ENCODE peak calls at places on chromosome 17, in eight cellular contexts. E is pancreas, T is tibial artery, G is AG04450, C is colonic mucosa, S is dorsolateral prefrontal cortex, X is PC-3, M is type B pancreatic cell. I is an unnamed sample.

GRCh38 chr17:67515490-67516088 is 138.5 kb downstream of the PITPNC1 start:
- DNase-seq in E (no peak), T (no peak), G (no peak), C (no peak), S (no peak), X (no peak), M (no peak), I (no peak)

GRCh38 chr17:14715531-14715930 is 414.6 kb downstream of the HS3ST3B1 start:
- DNase-seq in E (no peak), T (no peak), G (no peak), C (no peak), S (no peak), X (no peak), M (no peak), I (no peak)

GRCh38 chr17:74085434-74085833 is 118.0 kb upstream of the RPL38 start:
- DNase-seq in E (no peak), T (no peak), G (no peak), C (no peak), S (no peak), X (no peak), M (no peak), I (no peak)

GRCh38 chr17:41520821-41521521 is 2.3 kb upstream of the KRT15 start:
- DNase-seq in E (no peak), T (no peak), G (no peak), C (peak), S (no peak), X (peak), M (no peak), I (no peak)

GRCh38 chr17:46730679-46731078 is 87.8 kb downstream of the WNT3 start:
- DNase-seq in E (no peak), T (no peak), G (no peak), C (no peak), S (no peak), X (no peak), M (no peak), I (no peak)

GRCh38 chr17:67503184-67503583 is 126.1 kb downstream of the PITPNC1 start:
- DNase-seq in E (no peak), T (no peak), G (no peak), C (no peak), S (no peak), X (peak), M (no peak), I (no peak)

GRCh38 chr17:34121311-34121710 is 133.8 kb upstream of the CCL2 start:
- DNase-seq in E (no peak), T (no peak), G (no peak), C (no peak), S (no peak), X (no peak), M (no peak), I (no peak)

GRCh38 chr17:71760062-71760720 is 360.6 kb upstream of the SOX9 start:
- DNase-seq in E (no peak), T (no peak), G (peak), C (no peak), S (no peak), X (peak), M (no peak), I (no peak)

GRCh38 chr17:27633312-27634025 is 2.5 kb downstream of the LGALS9 start:
- DNase-seq in E (no peak), T (peak), G (no peak), C (peak), S (no peak), X (no peak), M (no peak), I (no peak)

GRCh38 chr17:10875411-10875810 is 37.5 kb upstream of the PIRT start:
- DNase-seq in E (no peak), T (no peak), G (no peak), C (peak), S (peak), X (peak), M (no peak), I (no peak)

GRCh38 chr17:18978655-18979054 is 25.9 kb downstream of the FAM83G start:
- DNase-seq in E (no peak), T (no peak), G (no peak), C (no peak), S (no peak), X (no peak), M (no peak), I (no peak)

GRCh38 chr17:33115957-33116680 is 124.5 kb downstream of the SPACA3 start:
- DNase-seq in E (no peak), T (no peak), G (no peak), C (no peak), S (no peak), X (no peak), M (no peak), I (no peak)

GRCh38 chr17:59863607-59864006 is 29.1 kb downstream of the TUBD1 start:
- DNase-seq in E (no peak), T (no peak), G (no peak), C (no peak), S (no peak), X (no peak), M (no peak), I (no peak)

GRCh38 chr17:17739388-17740066 is 58.3 kb downstream of the RAI1 start:
- DNase-seq in E (no peak), T (no peak), G (no peak), C (peak), S (peak), X (peak), M (no peak), I (no peak)

GRCh38 chr17:17742688-17743390 is 61.6 kb downstream of the RAI1 start:
- DNase-seq in E (no peak), T (no peak), G (no peak), C (no peak), S (no peak), X (no peak), M (no peak), I (no peak)

GRCh38 chr17:17740627-17741237 is 59.5 kb downstream of the RAI1 start:
- DNase-seq in E (no peak), T (no peak), G (no peak), C (no peak), S (no peak), X (no peak), M (no peak), I (no peak)

GRCh38 chr17:17742133-17742621 is 60.9 kb downstream of the RAI1 start:
- DNase-seq in E (no peak), T (no peak), G (no peak), C (no peak), S (no peak), X (no peak), M (no peak), I (no peak)

GRCh38 chr17:17741346-17742023 is 60.2 kb downstream of the RAI1 start:
- DNase-seq in E (no peak), T (no peak), G (no peak), C (no peak), S (peak), X (no peak), M (no peak), I (no peak)
- TF ChIP-seq CTCF in E (no peak), T (no peak), G (peak), C (no peak), S (peak), X (no peak), M (peak), I (peak)

DNA sequence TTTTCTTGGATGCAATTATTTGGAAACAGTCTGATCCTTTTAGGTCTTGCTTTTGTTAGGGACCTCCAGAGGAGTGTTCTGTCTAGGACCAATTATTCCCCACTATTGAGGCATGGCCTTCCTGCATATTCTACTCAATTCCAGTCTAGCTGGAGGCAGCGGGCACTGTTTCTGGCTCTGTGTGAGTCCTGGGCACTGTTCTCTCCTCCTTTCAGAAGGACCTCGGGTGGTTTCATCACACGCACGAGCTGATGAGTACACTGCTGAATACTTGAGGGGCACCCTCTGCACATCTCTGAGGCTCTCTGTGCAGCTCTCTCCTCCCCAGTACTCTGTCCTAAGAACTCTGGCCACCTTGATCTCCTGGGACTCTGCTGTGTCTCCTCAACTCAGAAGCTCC is 30.7 kb downstream of the DYNLL2 start:
- DNase-seq in E (no peak), T (no peak), G (no peak), C (no peak), S (no peak), X (no peak), M (no peak), I (no peak)
- TF ChIP-seq CTCF in E (no peak), T (no peak), G (no peak), C (no peak), S (no peak), X (no peak), M (no peak), I (no peak)

DNA sequence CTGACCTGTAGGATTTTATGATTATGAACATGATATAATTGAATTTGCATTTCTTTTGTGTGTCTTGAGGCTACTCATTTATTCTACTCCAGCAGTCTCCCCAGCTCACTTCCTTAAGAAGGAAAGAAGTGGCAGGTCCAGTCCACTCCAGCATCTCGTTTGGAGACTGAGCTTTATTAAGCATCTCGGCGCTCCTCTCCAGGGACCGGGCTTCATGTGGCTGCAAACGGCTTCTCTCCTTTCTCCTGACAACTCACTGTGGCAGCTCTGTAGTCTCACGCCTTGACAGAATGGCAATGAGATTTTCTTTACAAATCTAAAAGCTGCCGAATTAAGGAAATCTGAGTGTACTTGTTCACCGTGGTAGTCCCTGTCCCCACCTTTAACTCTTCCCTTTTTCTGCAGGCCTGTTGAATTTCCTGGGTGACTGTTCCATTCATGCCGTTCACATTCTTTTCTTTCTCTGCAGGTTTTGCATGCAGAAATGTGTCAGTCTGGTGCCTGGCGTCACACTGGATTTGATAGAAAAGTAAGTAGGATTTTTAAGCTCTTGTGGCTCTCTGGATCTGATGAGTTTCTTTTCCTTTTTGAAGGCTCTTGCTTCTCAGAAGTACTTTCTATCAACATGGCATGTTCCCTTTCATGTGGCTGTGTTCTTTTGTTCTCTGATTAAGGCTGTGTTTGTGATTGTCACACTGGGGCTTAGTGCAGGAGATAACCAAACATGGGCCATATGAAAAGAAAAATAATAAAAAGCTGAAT is 200.5 kb upstream of the CHMP6 start:
- DNase-seq in E (peak), T (no peak), G (no peak), C (no peak), S (no peak), X (no peak), M (no peak), I (no peak)
- TF ChIP-seq CTCF in E (no peak), T (no peak), G (no peak), C (no peak), S (no peak), X (no peak), M (no peak), I (no peak)

GRCh38 chr17:39971076-39971603 is 8.3 kb downstream of the GSDMA start:
- DNase-seq in E (no peak), T (no peak), G (no peak), C (no peak), S (no peak), X (no peak), M (no peak), I (no peak)
- TF ChIP-seq CTCF in E (no peak), T (no peak), G (no peak), C (no peak), S (no peak), X (no peak), M (no peak), I (no peak)

GRCh38 chr17:17026163-17026562 is 16.1 kb upstream of the MPRIP start:
- DNase-seq in E (peak), T (no peak), G (no peak), C (no peak), S (no peak), X (no peak), M (no peak), I (no peak)

GRCh38 chr17:17027442-17028058 is 14.7 kb upstream of the MPRIP start:
- DNase-seq in E (peak), T (no peak), G (no peak), C (no peak), S (no peak), X (peak), M (no peak), I (no peak)

GRCh38 chr17:17029938-17030337 is 12.3 kb upstream of the MPRIP start:
- DNase-seq in E (peak), T (no peak), G (no peak), C (no peak), S (no peak), X (no peak), M (no peak), I (no peak)

GRCh38 chr17:17028878-17029535 is 13.2 kb upstream of the MPRIP start:
- DNase-seq in E (peak), T (no peak), G (no peak), C (no peak), S (no peak), X (no peak), M (no peak), I (no peak)

DNA sequence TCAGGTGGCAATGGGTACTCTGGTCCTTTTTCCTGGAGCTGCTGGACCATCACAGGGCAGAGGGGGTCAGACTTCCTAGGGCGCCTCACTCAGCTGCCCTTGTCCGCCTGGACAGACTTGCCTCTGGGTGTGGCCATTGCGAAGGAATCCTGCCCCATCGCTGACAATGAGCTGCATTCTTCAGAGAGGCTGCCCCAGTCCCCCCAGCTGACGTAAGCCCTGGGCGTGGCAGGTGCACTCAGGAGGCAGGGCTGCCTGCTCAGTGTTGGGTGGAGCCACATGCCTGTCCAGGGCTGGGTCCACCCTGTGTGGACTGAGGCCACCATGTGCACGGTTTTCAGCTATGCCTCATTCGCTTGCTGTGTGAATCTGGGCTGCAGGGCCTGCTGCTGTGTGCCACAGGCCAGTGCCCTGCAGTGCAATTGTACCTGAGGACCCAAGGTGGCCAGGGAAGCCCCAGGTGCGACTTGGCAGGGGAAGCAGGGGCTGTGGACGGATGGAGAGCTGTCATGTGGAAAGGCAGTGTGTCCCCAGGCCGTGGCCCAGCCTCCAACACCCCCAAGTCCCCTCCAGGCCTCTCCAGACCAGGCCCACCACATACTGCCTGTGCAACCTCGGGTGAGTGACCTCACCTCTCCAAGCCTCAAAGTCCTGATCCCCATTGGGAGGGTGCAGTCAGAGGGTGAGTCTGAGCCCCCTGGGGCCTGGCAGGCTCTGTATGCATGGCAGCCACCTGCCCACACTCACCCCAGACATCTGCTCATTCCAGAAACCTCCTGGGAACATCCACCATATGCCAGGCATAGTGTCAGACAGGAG is 14.0 kb upstream of the MPRIP start:
- DNase-seq in E (peak), T (no peak), G (no peak), C (peak), S (no peak), X (peak), M (peak), I (peak)
- TF ChIP-seq CTCF in E (no peak), T (no peak), G (no peak), C (no peak), S (no peak), X (no peak), M (no peak), I (no peak)

GRCh38 chr17:45371414-45372324 is 54.8 kb upstream of the MAP3K14 start:
- DNase-seq in E (peak), T (peak), G (peak), C (peak), S (peak), X (peak), M (peak), I (peak)
- TF ChIP-seq CTCF in E (no peak), T (no peak), G (peak), C (no peak), S (no peak), X (no peak), M (no peak), I (no peak)

GRCh38 chr17:31068291-31068690 is 26.5 kb upstream of the NF1 start:
- DNase-seq in E (no peak), T (peak), G (no peak), C (peak), S (no peak), X (peak), M (no peak), I (no peak)
- TF ChIP-seq CTCF in E (no peak), T (no peak), G (peak), C (no peak), S (peak), X (peak), M (peak), I (peak)

DNA sequence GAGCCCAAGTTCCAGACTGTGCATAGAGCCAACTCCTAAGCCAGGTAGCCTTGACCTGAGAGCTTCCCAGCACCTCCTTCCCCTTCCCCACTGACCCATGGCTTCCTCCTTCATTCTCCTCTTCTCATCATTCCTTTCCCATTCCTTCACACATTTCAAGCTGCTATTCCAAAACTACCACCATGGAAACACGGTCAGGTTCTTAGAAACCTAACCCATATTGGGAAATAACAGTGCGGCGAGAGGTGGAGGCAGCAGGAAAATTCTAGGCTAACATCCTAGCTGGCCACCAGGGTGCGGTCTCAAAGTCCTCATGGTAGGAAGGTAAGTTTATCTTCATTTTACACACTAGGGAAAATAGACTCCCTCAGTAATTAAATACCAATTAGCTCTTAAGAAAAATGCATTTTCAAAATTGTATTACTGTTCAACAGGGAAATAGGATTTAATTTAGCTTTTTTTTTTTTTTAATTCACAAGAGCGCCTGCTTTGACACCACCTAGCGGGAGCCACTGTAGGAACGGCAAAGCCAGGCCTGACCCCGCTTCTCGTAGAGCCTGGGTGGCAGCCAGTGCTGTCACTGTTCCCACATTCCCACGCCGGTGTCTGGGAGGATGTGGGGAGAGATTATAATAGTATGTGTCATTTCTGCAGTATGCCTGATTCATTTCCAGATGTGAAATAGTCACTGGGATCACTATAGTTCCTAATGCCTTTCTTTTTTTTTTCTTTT is 14.0 kb upstream of the SPHK1 start:
- DNase-seq in E (no peak), T (peak), G (peak), C (no peak), S (no peak), X (peak), M (no peak), I (no peak)
- TF ChIP-seq CTCF in E (peak), T (peak), G (peak), C (no peak), S (peak), X (peak), M (peak), I (peak)

GRCh38 chr17:81368623-81369022 is 26.6 kb upstream of the BAHCC1 start:
- DNase-seq in E (no peak), T (no peak), G (no peak), C (no peak), S (no peak), X (no peak), M (no peak), I (no peak)

GRCh38 chr17:81373536-81374160 is 21.6 kb upstream of the BAHCC1 start:
- DNase-seq in E (no peak), T (no peak), G (no peak), C (no peak), S (no peak), X (no peak), M (no peak), I (no peak)

GRCh38 chr17:81370304-81370703 is 25.0 kb upstream of the BAHCC1 start:
- DNase-seq in E (no peak), T (no peak), G (no peak), C (no peak), S (no peak), X (no peak), M (no peak), I (no peak)

GRCh38 chr17:81374890-81375289 is 20.4 kb upstream of the BAHCC1 start:
- DNase-seq in E (no peak), T (no peak), G (no peak), C (no peak), S (no peak), X (no peak), M (no peak), I (no peak)

DNA sequence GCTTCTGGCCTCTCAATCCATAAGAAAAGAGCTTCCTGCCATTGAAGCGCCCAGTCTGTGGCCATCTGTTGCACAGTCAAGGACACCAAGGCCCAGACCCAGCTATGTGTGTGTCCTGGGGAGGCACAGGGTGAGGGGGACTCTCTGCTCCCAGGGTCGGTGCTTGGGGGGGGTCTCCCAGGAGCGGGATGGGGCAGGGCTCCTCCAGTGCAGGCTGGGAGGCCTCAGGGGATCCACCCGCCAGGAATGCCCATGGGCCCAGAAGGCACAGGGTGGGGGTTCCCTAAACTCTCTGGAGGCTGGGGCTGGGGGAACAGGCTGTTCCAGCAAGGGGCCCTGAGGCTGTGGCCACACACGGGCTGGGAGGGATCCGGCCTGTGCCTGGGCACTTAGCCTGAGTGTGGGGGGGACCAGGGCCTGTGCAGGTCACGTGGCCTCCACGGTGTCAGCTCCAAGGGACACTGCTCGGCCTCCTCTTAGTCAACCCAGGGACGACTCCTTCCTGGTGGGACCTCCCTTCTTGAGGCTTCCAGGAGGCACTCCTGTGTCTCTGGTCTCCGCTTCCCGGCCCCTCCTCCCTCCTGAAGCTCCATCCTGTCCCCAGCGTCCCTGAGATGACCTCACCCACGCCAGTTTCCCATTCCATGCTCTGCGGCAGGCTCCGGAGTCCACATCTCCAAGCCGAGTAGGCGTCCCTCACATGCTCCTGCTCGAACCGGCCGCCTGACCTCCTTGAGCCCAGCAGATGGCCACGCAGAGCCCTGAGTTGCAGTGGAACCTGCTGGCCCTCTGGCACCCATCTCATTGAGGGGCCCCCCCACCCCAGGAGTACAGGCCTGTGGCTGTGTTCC is 23.1 kb upstream of the BAHCC1 start:
- DNase-seq in E (no peak), T (no peak), G (no peak), C (no peak), S (peak), X (peak), M (no peak), I (no peak)
- TF ChIP-seq CTCF in E (no peak), T (peak), G (peak), C (peak), S (peak), X (peak), M (peak), I (peak)

I was measured in osteocyte.